ENCODE peak calls at places on chromosomes 7 and 10, in seven cellular contexts. X is heart left ventricle, S is transverse colon, T is A549, K is gastrocnemius medialis, N is endothelial cell of umbilical vein, Y is Peyer's patch. J is an unnamed sample.
A peak's percentile ranks its signal among the peaks of the same experiment; 100 is the strongest.

GRCh38 chr10:71698737-71699136 is 20.8 kb downstream of the C10orf105 start:
- DNase-seq in X (no peak), S (no peak), T (no peak), K (no peak), N (no peak), Y (no peak), J (no peak)

GRCh38 chr7:104153287-104153686 is 54.5 kb downstream of the ORC5 start:
- DNase-seq in X (no peak), S (no peak), T (no peak), K (no peak), N (no peak), Y (no peak), J (no peak)

GRCh38 chr7:51139796-51140195 is 176.8 kb downstream of the COBL start:
- DNase-seq in X (no peak), S (no peak), T (no peak), K (no peak), N (peak; percentile 98), Y (no peak), J (no peak)

GRCh38 chr7:32916006-32916405 is 24.4 kb upstream of the KBTBD2 start:
- DNase-seq in X (no peak), S (no peak), T (no peak), K (no peak), N (no peak), Y (no peak), J (no peak)

GRCh38 chr10:70540789-70541360 is 61.7 kb downstream of the PRF1 start:
- DNase-seq in X (no peak), S (no peak), T (no peak), K (no peak), N (no peak), Y (no peak), J (no peak)

GRCh38 chr7:155267436-155267835 is 30.2 kb upstream of the INSIG1 start:
- DNase-seq in X (no peak), S (no peak), T (no peak), K (no peak), N (no peak), Y (no peak), J (no peak)

GRCh38 chr7:14606101-14606500 is 296.4 kb downstream of the DGKB start:
- DNase-seq in X (no peak), S (no peak), T (no peak), K (no peak), N (no peak), Y (no peak), J (no peak)

GRCh38 chr7:151311294-151311864 is 30.2 kb upstream of the NUB1 start:
- DNase-seq in X (peak; percentile 10), S (no peak), T (no peak), K (no peak), N (no peak), Y (no peak), J (no peak)

GRCh38 chr10:107095125-107095524 is 69.4 kb downstream of the SORCS1 start:
- DNase-seq in X (no peak), S (no peak), T (no peak), K (no peak), N (no peak), Y (no peak), J (no peak)

GRCh38 chr7:108094933-108095710 is 35.0 kb downstream of the LAMB4 start:
- DNase-seq in X (no peak), S (peak; percentile 65), T (peak; percentile 50), K (no peak), N (peak; percentile 86), Y (no peak), J (peak; percentile 88)

GRCh38 chr7:85039196-85039923 is 147.5 kb downstream of the SEMA3D start:
- DNase-seq in X (no peak), S (no peak), T (no peak), K (no peak), N (no peak), Y (no peak), J (no peak)

GRCh38 chr10:79929409-79929904 is 19.4 kb downstream of the SFTPD start:
- DNase-seq in X (peak; percentile 84), S (peak; percentile 83), T (peak; percentile 66), K (peak; percentile 63), N (peak; percentile 65), Y (peak; percentile 86), J (peak; percentile 90)

GRCh38 chr10:11724938-11725776 is 17.0 kb upstream of the ECHDC3 start:
- DNase-seq in X (no peak), S (no peak), T (peak; percentile 71), K (no peak), N (peak; percentile 71), Y (no peak), J (no peak)

GRCh38 chr7:98619450-98620321 is 2.6 kb downstream of the NPTX2 start:
- DNase-seq in X (peak; percentile 22), S (no peak), T (no peak), K (peak; percentile 17), N (no peak), Y (no peak), J (no peak)
- TF ChIP-seq POLR2A in X (no peak), S (no peak), T (no peak), K (no peak), N (no peak), Y (no peak), J (no peak)

DNA sequence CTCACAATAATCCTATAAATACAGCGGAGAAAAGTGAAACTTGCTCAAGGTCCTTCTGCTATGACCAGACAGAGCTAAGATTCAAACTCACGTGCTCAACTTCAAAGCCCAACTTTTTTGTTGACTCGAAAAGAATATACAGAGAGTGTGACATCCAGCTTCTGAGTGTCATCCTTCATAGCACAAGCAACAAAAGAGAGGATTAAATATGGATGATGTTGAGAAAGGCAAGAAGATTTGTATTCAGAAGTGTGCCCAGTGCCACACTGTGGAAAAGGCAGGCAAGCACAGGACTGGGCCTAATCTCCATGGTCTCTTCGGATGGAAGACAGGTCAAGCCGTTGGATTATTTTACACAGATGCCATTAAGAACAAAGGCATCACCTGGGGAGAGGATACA is 2.1 kb upstream of the FAM3C start:
- DNase-seq in X (no peak), S (no peak), T (no peak), K (no peak), N (no peak), Y (no peak), J (no peak)
- TF ChIP-seq CTCF in X (no peak), S (no peak), T (peak; percentile 29), K (no peak), N (no peak), Y (no peak), J (no peak)

DNA sequence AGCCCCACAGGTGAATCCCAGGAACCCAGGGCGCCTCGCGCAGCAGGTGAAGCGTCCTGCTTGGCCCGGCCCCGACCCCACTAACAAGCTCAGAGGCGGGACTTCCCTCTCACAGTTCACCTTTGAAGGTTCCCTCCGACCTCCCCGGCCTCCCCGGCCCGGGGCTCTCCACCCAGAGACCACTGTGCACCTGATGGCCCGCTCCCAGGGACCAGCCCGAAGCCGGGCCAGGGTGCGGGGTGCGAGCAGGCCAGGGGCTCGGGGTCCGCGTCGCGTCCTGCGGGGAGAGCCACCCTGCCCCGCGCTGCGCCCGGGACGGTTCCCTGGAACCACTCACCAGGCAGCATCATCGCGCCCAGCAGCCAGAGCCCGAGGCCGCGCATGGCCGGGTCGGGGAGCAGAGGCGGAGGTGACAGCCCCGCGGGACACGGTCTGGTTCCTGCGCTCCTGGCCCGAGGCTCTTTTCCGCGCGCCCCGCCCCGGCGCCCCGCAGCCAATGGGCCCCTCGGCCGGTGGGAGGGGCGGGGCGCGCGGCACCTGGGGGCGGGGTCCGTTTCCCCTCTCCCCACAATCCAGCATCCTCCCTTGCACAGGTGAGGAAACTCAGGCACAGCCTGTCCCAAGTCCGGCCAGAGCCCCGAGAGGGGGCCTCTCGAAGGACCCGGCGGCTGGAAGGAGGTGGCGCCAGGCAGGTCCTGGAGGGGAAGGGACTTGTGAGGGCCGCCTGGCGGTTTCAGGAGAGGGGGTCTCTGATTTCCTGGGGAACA is at the start of gene ADAM8:
- DNase-seq in X (peak; percentile 52), S (peak; percentile 63), T (no peak), K (no peak), N (no peak), Y (peak; percentile 67), J (no peak)
- TF ChIP-seq POLR2A in X (no peak), S (no peak), T (no peak), K (no peak), N (no peak), Y (no peak), J (no peak)

DNA sequence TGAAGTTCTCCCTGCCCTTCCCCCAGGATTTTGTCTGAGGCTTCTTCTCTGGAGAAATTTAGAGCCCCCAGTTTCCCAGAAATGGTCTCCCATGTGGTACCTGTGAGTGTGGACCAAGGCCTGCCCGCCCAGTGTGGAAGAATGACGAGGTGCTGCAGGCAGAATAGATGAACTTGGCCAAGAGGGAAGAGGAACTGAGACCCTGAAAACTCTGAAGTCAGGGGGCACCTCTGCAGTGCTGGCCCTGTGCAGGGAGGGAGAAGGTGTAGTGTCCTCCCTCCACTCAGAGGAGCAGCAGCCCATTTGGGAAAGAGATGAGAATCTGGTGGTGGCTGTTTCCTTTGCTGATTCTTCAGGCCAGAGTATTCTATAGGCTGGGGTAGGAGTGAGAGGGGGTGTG is 115.2 kb upstream of the PCGF5 start:
- DNase-seq in X (no peak), S (no peak), T (no peak), K (no peak), N (no peak), Y (no peak), J (no peak)
- TF ChIP-seq CTCF in X (no peak), S (no peak), T (no peak), K (no peak), N (no peak), Y (no peak), J (no peak)

DNA sequence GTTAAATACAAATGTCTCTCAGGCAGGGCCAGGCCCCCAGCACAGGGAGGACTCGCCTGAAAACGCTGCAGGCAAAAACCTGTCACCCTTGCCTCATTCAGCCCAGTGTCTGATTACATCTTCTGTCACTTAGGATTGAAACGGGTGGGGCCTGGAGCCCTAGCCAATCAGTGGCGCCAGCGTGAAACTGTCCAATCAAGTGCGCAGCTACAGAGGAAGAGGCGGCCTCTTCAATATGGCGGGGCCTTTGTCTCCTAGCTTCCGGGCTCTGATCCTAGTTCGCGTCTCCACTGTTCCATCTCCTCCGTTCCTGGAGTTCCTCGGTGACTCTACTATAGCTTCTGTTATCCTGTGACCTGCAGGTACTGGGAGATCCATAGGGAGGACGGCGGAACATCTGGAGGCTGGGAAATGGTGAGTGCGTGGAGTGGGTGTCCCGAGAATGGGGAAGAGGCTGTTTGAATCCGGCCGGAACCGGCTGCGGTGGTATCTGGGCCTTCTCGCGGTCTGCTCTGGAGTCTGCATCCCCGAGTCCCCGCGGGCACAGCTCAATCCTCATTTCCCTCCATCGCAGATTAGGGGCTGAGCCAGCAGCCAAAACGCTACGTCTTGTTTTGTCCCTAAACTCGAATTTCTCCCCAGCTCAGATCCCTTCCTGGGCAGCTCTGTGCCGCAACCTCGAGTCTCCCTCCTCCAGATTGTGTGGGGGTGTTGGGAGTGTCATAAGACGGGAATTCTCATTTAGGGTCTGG is at the start of gene ZNF736:
- DNase-seq in X (peak; percentile 91), S (peak; percentile 91), T (no peak), K (peak; percentile 92), N (peak; percentile 66), Y (peak; percentile 88), J (peak; percentile 95)
- TF ChIP-seq POLR2A in X (peak; percentile 61), S (peak; percentile 75), T (no peak), K (peak; percentile 18), N (no peak), Y (peak; percentile 50), J (no peak)

GRCh38 chr7:55271069-55271468 is 94.1 kb upstream of the LANCL2 start:
- DNase-seq in X (no peak), S (no peak), T (no peak), K (no peak), N (no peak), Y (no peak), J (no peak)
- TF ChIP-seq CTCF in X (no peak), S (no peak), T (peak; percentile 36), K (no peak), N (peak; percentile 22), Y (no peak), J (no peak)

J was measured in sigmoid colon.